ENCODE peak calls at places on chromosomes 2 and 18, in four cellular contexts. X is PC-3, Q is K562, I is adipocyte. R is an unnamed sample.

GRCh38 chr2:175414872-175415487 is 233.5 kb upstream of the ATP5MC3 start:
- DNase-seq in Q (peak), I (peak), X (peak), R (peak)

GRCh38 chr18:10378688-10379465 is 75.6 kb upstream of the APCDD1 start:
- DNase-seq in Q (no peak), I (peak), X (no peak), R (peak)

GRCh38 chr2:11715987-11716652 is 30.3 kb upstream of the LPIN1 start:
- DNase-seq in Q (no peak), I (no peak), X (no peak), R (no peak)

GRCh38 chr2:17643031-17643615 is 102.6 kb downstream of the VSNL1 start:
- DNase-seq in I (peak), Q (peak), X (peak), R (peak)

GRCh38 chr2:28193552-28194383 is 198.9 kb upstream of the FOSL2 start:
- DNase-seq in I (no peak), Q (no peak), X (peak), R (peak)

GRCh38 chr18:9665311-9665710 is 42.8 kb upstream of the RAB31 start:
- DNase-seq in I (no peak), Q (no peak), X (no peak), R (no peak)

GRCh38 chr2:11340717-11341116 is 3.7 kb downstream of the ROCK2 start:
- DNase-seq in X (no peak), I (no peak), Q (no peak), R (no peak)

GRCh38 chr18:59054892-59055291 is 84.8 kb upstream of the SEC11C start:
- DNase-seq in I (no peak), X (peak), Q (no peak), R (peak)

GRCh38 chr2:226477221-226478120 is 322.1 kb downstream of the IRS1 start:
- DNase-seq in Q (no peak), X (no peak), I (peak), R (peak)

GRCh38 chr2:213238753-213239591 is 45.3 kb upstream of the SPAG16 start:
- DNase-seq in I (peak), X (peak), Q (no peak), R (peak)

GRCh38 chr2:199458017-199458805 is 472 bp upstream of the SATB2 start:
- DNase-seq in I (peak), X (peak), Q (peak), R (peak)

GRCh38 chr18:13563390-13563805 is 163.0 kb downstream of the FAM210A start:
- DNase-seq in I (no peak), X (no peak), Q (no peak), R (no peak)

GRCh38 chr18:2218101-2218500 is 353.2 kb downstream of the METTL4 start:
- DNase-seq in I (no peak), X (no peak), Q (no peak), R (no peak)

GRCh38 chr2:30796723-30797122 is 10.5 kb downstream of the CAPN13 start:
- DNase-seq in Q (no peak), I (peak), X (no peak), R (no peak)

GRCh38 chr2:33197198-33197938 is 250.6 kb downstream of the LTBP1 start:
- DNase-seq in Q (no peak), I (no peak), X (no peak), R (no peak)

GRCh38 chr2:111654829-111655228 is 229.2 kb downstream of the ANAPC1 start:
- DNase-seq in X (no peak), Q (no peak), I (no peak), R (no peak)

GRCh38 chr2:85768713-85769112 is 14.9 kb downstream of the ATOH8 start:
- DNase-seq in Q (no peak), X (no peak), I (peak), R (no peak)

GRCh38 chr2:191302459-191303155 is 57.4 kb downstream of the MYO1B start:
- DNase-seq in I (no peak), Q (no peak), X (peak), R (no peak)

GRCh38 chr18:47917923-47918610 is 12.4 kb downstream of the SMAD2 start:
- DNase-seq in I (no peak), Q (no peak), X (no peak), R (no peak)

GRCh38 chr18:49479381-49480137 is 7.5 kb downstream of the C18orf32 start:
- DNase-seq in I (no peak), Q (no peak), X (no peak), R (no peak)

GRCh38 chr18:49716035-49716434 is 97.3 kb downstream of the ACAA2 start:
- DNase-seq in Q (no peak), I (no peak), X (no peak), R (no peak)

GRCh38 chr2:101759162-101759561 is 61.7 kb downstream of the MAP4K4 start:
- DNase-seq in Q (no peak), X (peak), I (peak), R (peak)

GRCh38 chr2:144071461-144071860 is 448.5 kb downstream of the ZEB2 start:
- DNase-seq in Q (no peak), X (peak), I (no peak), R (peak)

GRCh38 chr2:105857076-105857740 is 112.5 kb downstream of the NCK2 start:
- DNase-seq in I (no peak), X (no peak), Q (no peak), R (no peak)

GRCh38 chr2:66843856-66844255 is 408.9 kb downstream of the MEIS1 start:
- DNase-seq in Q (no peak), I (no peak), X (no peak), R (no peak)

GRCh38 chr2:54859997-54860701 is 136.7 kb downstream of the EML6 start:
- DNase-seq in Q (no peak), I (peak), X (peak), R (peak)

GRCh38 chr2:104864280-104864599 is 10.3 kb downstream of the POU3F3 start:
- DNase-seq in X (no peak), I (no peak), Q (no peak), R (no peak)

GRCh38 chr2:109434351-109434750 is 179.4 kb downstream of the SEPTIN10 start:
- DNase-seq in Q (no peak), I (no peak), X (no peak), R (no peak)

GRCh38 chr2:215423234-215423633 is 12.6 kb downstream of the FN1 start:
- DNase-seq in X (no peak), I (no peak), Q (no peak), R (peak)

GRCh38 chr2:166090900-166091299 is 36.9 kb downstream of the SCN1A start:
- DNase-seq in Q (no peak), X (no peak), I (peak), R (peak)

GRCh38 chr2:237156857-237157550 is 71.3 kb downstream of the COPS8 start:
- DNase-seq in X (no peak), Q (no peak), I (no peak), R (no peak)

GRCh38 chr2:179336782-179337534 is 72.3 kb upstream of the SESTD1 start:
- DNase-seq in I (peak), X (peak), Q (no peak), R (peak)

GRCh38 chr2:57979158-57979557 is 67.4 kb upstream of the VRK2 start:
- DNase-seq in X (no peak), I (no peak), Q (no peak), R (no peak)

GRCh38 chr2:19292007-19292406 is 66.4 kb downstream of the OSR1 start:
- DNase-seq in I (no peak), X (no peak), Q (no peak), R (no peak)

GRCh38 chr2:57776916-57777315 is 269.7 kb upstream of the VRK2 start:
- DNase-seq in I (no peak), X (no peak), Q (no peak), R (no peak)

GRCh38 chr2:238415036-238415764 is 11.5 kb upstream of the ASB1 start:
- DNase-seq in Q (no peak), X (no peak), I (no peak), R (no peak)

GRCh38 chr2:69216535-69217332 is 170.3 kb downstream of the GFPT1 start:
- DNase-seq in Q (no peak), I (no peak), X (no peak), R (peak)

GRCh38 chr2:69214898-69215297 is 172.1 kb downstream of the GFPT1 start:
- DNase-seq in X (peak), Q (no peak), I (no peak), R (peak)

GRCh38 chr2:69221512-69221911 is 165.5 kb downstream of the GFPT1 start:
- DNase-seq in Q (no peak), X (no peak), I (peak), R (peak)

GRCh38 chr2:69213832-69214231 is 173.2 kb downstream of the GFPT1 start:
- DNase-seq in Q (no peak), X (no peak), I (no peak), R (no peak)

GRCh38 chr2:69217333-69218080 is 169.5 kb downstream of the GFPT1 start:
- DNase-seq in Q (no peak), X (no peak), I (no peak), R (no peak)
- H3K4me3 ChIP-seq in Q (no peak), X (no peak), I (no peak), R (no peak)

GRCh38 chr2:9738718-9739496 is 104.4 kb upstream of the TAF1B start:
- DNase-seq in Q (no peak), I (no peak), X (no peak), R (peak)
- H3K4me3 ChIP-seq in Q (no peak), I (peak), X (no peak), R (peak)

GRCh38 chr2:119678021-119678656 is 862 bp upstream of the TMEM177 start:
- DNase-seq in Q (no peak), X (peak), I (no peak), R (no peak)
- H3K4me3 ChIP-seq in Q (no peak), X (peak), I (peak), R (no peak)

DNA sequence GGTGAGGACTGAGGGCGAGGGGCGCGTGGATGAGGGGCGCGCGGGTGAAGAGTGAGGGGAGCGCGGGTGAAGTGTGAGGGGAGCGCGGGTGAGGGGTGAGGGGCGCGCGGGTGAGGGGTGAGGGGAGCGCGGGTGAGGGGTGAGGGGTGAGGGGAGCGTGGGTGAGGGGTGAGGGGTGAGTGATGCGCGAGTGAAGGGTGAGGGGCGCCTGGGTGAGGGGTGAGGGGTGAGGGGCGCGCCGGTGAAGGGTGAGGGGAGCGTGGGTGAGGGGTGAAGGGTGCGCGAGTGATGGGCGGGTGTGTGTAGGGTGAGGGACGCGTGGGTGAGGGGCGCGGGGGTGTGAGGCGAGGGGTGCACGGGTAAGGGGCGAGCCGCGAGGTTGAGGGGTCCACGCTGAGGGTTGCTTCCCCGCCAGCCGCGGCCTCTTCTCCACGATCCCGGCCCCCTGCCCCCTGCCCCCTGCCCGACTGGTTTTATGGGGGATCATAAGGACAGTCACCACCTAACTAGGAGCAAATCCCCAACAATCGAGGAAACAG is 1.1 kb upstream of the SLC66A2 start:
- DNase-seq in X (no peak), Q (no peak), I (no peak), R (no peak)
- H3K4me3 ChIP-seq in X (peak), Q (peak), I (peak), R (peak)

GRCh38 chr2:189287982-189288494 is 108.5 kb upstream of the COL5A2 start:
- DNase-seq in Q (no peak), X (peak), I (peak), R (peak)
- H3K4me3 ChIP-seq in Q (no peak), X (no peak), I (no peak), R (no peak)